ENCODE peak calls at places on chromosomes 3 and 15, in five cellular contexts. N is A673, T is HFF-Myc, B is HCT116, E is dorsolateral prefrontal cortex. R is an unnamed sample.

GRCh38 chr3:19931180-19931692 is 2.8 kb downstream of the EFHB start:
- DNase-seq in N (no peak), T (no peak), B (no peak), E (no peak), R (no peak)

GRCh38 chr15:32659340-32659831 is 17.9 kb downstream of the SCG5 start:
- DNase-seq in N (no peak), T (no peak), B (no peak), E (no peak), R (no peak)

GRCh38 chr3:138673641-138674040 is 65.1 kb downstream of the FAIM start:
- DNase-seq in N (no peak), T (peak), B (no peak), E (no peak), R (no peak)

GRCh38 chr15:48556159-48556897 is 89.2 kb downstream of the FBN1 start:
- DNase-seq in N (no peak), T (no peak), B (no peak), E (no peak), R (no peak)

GRCh38 chr3:14124223-14124614 is 451 bp downstream of the CHCHD4 start:
- DNase-seq in N (peak), T (no peak), B (no peak), E (peak), R (peak)

GRCh38 chr3:185439745-185440466 is 58.9 kb downstream of the TMEM41A start:
- DNase-seq in N (no peak), T (no peak), B (no peak), E (no peak), R (no peak)

GRCh38 chr3:115146032-115146417 is 1.1 kb downstream of the ZBTB20 start:
- DNase-seq in N (peak), T (no peak), B (peak), E (no peak), R (peak)

GRCh38 chr15:31867536-31868442 is 162.5 kb upstream of the CHRNA7 start:
- DNase-seq in N (peak), T (peak), B (peak), E (peak), R (peak)

GRCh38 chr3:75001330-75001729 is 386.9 kb upstream of the CNTN3 start:
- DNase-seq in N (peak), T (no peak), B (no peak), E (no peak), R (no peak)

GRCh38 chr15:44710236-44711088 is 661 bp downstream of the PATL2 start:
- DNase-seq in N (no peak), T (no peak), B (no peak), E (no peak), R (peak)

GRCh38 chr3:137174514-137174913 is 216.7 kb downstream of the IL20RB start:
- DNase-seq in N (no peak), T (no peak), B (no peak), E (no peak), R (no peak)

GRCh38 chr3:15345051-15345607 is 12.7 kb upstream of the SH3BP5 start:
- DNase-seq in N (no peak), T (no peak), B (no peak), E (no peak), R (no peak)

GRCh38 chr3:21314688-21315087 is 436.3 kb downstream of the ZNF385D start:
- DNase-seq in N (no peak), T (no peak), B (no peak), E (no peak), R (no peak)
- TF ChIP-seq CTCF in N (no peak), T (no peak), B (no peak), E (no peak), R (no peak)

DNA sequence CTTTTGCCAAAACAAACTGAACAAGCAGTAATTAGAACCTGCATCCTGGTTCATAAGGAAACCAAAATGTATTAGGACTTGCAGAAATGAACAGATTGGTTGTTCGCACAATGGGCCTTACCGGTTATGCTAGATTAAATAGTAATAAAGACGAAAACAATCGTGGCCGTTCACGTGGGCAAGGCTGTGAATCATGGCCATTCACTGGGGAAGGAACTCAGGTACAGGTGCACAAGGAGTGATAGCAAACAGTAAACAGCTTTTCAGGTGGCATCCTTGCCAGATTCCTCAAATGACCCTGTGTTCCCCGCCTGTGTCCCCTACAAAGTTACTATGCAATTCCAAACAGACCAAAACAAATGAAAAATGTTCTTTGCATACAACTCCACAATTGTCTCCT is 8.2 kb downstream of the LRIG1 start:
- DNase-seq in N (no peak), T (no peak), B (no peak), E (no peak), R (no peak)
- H3K4me3 ChIP-seq in N (no peak), T (no peak), B (no peak), E (no peak), R (no peak)

GRCh38 chr3:151789853-151790463 is 24.0 kb upstream of the AADAC start:
- DNase-seq in N (no peak), T (no peak), B (no peak), E (no peak), R (no peak)

GRCh38 chr3:151796105-151796705 is 17.7 kb upstream of the AADAC start:
- DNase-seq in N (no peak), T (no peak), B (no peak), E (no peak), R (no peak)

GRCh38 chr3:151795276-151795675 is 18.6 kb upstream of the AADAC start:
- DNase-seq in N (peak), T (peak), B (no peak), E (no peak), R (no peak)

GRCh38 chr3:151792411-151792810 is 21.5 kb upstream of the AADAC start:
- DNase-seq in N (no peak), T (no peak), B (no peak), E (no peak), R (no peak)

DNA sequence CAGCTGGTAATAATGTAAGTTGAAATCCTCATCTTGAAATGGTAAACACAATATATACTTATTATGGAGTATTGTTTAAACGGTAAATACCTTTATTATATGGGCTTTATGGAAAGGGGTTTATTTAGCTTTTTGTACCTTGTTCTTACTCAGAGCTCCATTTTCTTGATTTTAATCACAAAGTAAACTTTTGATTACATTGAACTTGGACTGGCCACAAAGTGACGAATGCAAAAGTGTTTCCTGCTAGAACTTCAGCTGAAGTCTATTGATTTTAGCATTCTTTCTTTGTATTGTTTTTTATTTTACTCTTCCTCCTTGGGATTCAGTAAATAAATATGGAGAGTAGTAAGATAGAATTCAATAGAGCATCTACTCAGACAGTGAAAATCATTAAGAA is 19.8 kb upstream of the AADAC start:
- DNase-seq in N (no peak), T (no peak), B (no peak), E (no peak), R (no peak)
- TF ChIP-seq CTCF in N (no peak), T (no peak), B (no peak), E (no peak), R (no peak)

GRCh38 chr3:117398166-117398954 is 688.8 kb downstream of the TUSC7 start:
- DNase-seq in N (no peak), T (no peak), B (no peak), E (peak), R (no peak)

GRCh38 chr3:117404153-117404552 is 694.6 kb downstream of the TUSC7 start:
- DNase-seq in N (no peak), T (no peak), B (no peak), E (no peak), R (no peak)

GRCh38 chr3:117404756-117405155 is 695.2 kb downstream of the TUSC7 start:
- DNase-seq in N (no peak), T (no peak), B (no peak), E (no peak), R (no peak)

GRCh38 chr3:117399311-117400068 is 689.9 kb downstream of the TUSC7 start:
- DNase-seq in N (no peak), T (no peak), B (no peak), E (no peak), R (peak)

DNA sequence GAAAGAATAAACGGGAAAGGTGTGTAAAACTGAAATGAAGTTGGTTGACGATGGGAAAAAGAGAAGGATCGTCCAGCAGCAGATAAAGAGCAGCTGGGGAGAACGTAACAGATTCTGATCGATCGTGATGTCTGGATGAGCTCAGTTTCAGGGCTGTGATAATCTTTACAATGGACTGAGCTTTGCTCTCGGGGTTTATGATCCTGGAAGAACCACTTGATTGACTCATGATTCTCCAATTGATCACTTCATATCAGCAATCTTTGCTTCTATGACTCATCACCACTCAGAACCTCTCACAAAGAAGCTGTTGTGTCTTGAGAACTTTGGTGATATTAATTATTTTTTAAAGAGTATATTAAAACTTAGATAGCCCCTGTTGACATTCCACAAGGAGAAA is 690.7 kb downstream of the TUSC7 start:
- DNase-seq in N (no peak), T (no peak), B (no peak), E (no peak), R (no peak)
- H3K4me3 ChIP-seq in N (no peak), T (no peak), B (no peak), E (peak), R (no peak)

GRCh38 chr15:75306188-75306587 is 23.6 kb downstream of the GOLGA6D start:
- DNase-seq in N (no peak), T (no peak), B (no peak), E (no peak), R (no peak)

GRCh38 chr15:75302318-75302717 is 19.7 kb downstream of the GOLGA6D start:
- DNase-seq in N (no peak), T (no peak), B (no peak), E (no peak), R (no peak)

GRCh38 chr15:75313116-75313845 is 22.6 kb upstream of the COMMD4 start:
- DNase-seq in N (no peak), T (no peak), B (no peak), E (no peak), R (no peak)

GRCh38 chr15:75309711-75310110 is 26.2 kb upstream of the COMMD4 start:
- DNase-seq in N (no peak), T (no peak), B (no peak), E (no peak), R (no peak)

GRCh38 chr15:75307778-75308390 is 25.2 kb downstream of the GOLGA6D start:
- DNase-seq in N (peak), T (peak), B (peak), E (no peak), R (peak)
- TF ChIP-seq CTCF in N (peak), T (peak), B (peak), E (no peak), R (peak)

R was measured in testis.